ENCODE peak calls at places on chromosomes 11 and 22, in seven cellular contexts. Z is H1, A is Panc1, I is HCT116, M is upper lobe of left lung, J is stomach, X is sigmoid colon. K is an unnamed sample.

GRCh38 chr11:60771146-60771545 is 14.0 kb upstream of the MS4A10 start:
- DNase-seq in A (no peak), I (no peak), Z (no peak), M (no peak), X (peak; percentile 56), J (no peak), K (no peak)

GRCh38 chr11:104015649-104016415 is 20.6 kb upstream of the DDI1 start:
- DNase-seq in I (no peak), J (no peak), X (no peak), Z (no peak), M (no peak), A (no peak), K (no peak)

GRCh38 chr11:68682531-68682931 is 1.8 kb upstream of the GAL start:
- DNase-seq in Z (no peak), X (peak; percentile 52), I (no peak), A (no peak), M (no peak), J (no peak), K (no peak)

GRCh38 chr11:73322111-73322985 is 14.3 kb downstream of the ARHGEF17 start:
- DNase-seq in I (no peak), M (no peak), X (peak; percentile 72), J (no peak), Z (no peak), A (no peak), K (no peak)

GRCh38 chr11:4626207-4627105 is 10.8 kb upstream of the OR51D1 start:
- DNase-seq in J (peak; percentile 64), I (peak; percentile 75), A (peak; percentile 60), M (peak; percentile 44), Z (no peak), X (peak; percentile 74), K (no peak)

GRCh38 chr22:35070451-35071093 is 4.6 kb downstream of the ISX start:
- DNase-seq in A (no peak), M (no peak), J (no peak), I (no peak), Z (no peak), X (no peak), K (no peak)

GRCh38 chr11:96426356-96427103 is 36.7 kb downstream of the JRKL start:
- DNase-seq in J (no peak), Z (no peak), X (no peak), M (no peak), A (peak; percentile 30), I (peak; percentile 19), K (no peak)

GRCh38 chr11:79312591-79313267 is 128.1 kb downstream of the TENM4 start:
- DNase-seq in I (no peak), J (no peak), M (no peak), Z (no peak), A (no peak), X (no peak), K (no peak)

GRCh38 chr11:12765428-12765827 is 91.2 kb downstream of the TEAD1 start:
- DNase-seq in I (no peak), J (no peak), X (no peak), A (no peak), Z (no peak), M (no peak), K (no peak)

GRCh38 chr11:7577226-7577882 is 63.6 kb downstream of the PPFIBP2 start:
- DNase-seq in I (no peak), Z (no peak), A (no peak), J (peak; percentile 39), X (peak; percentile 87), M (peak; percentile 45), K (no peak)

GRCh38 chr11:120384476-120384875 is 48.3 kb downstream of the ARHGEF12 start:
- DNase-seq in I (no peak), Z (no peak), A (no peak), X (no peak), J (no peak), M (no peak), K (no peak)

GRCh38 chr22:30947163-30947820 is 21.3 kb downstream of the MORC2 start:
- DNase-seq in A (no peak), Z (no peak), M (no peak), I (no peak), X (no peak), J (no peak), K (no peak)

GRCh38 chr22:40238425-40239344 is 61.0 kb downstream of the TNRC6B start:
- DNase-seq in I (no peak), J (peak; percentile 33), A (peak; percentile 30), Z (no peak), X (no peak), M (peak; percentile 25), K (no peak)

GRCh38 chr22:38843716-38844660 is at the start of gene NPTXR:
- DNase-seq in X (no peak), M (no peak), A (no peak), I (no peak), J (peak; percentile 62), Z (no peak), K (no peak)

GRCh38 chr11:119852741-119853140 is 123.7 kb upstream of the NECTIN1 start:
- DNase-seq in Z (no peak), M (no peak), A (no peak), J (no peak), I (no peak), X (no peak), K (no peak)

GRCh38 chr11:92854952-92855351 is 114.5 kb upstream of the MTNR1B start:
- DNase-seq in M (no peak), Z (no peak), I (no peak), J (no peak), X (no peak), A (no peak), K (no peak)

GRCh38 chr11:129192150-129192549 is at the start of gene ARHGAP32:
- DNase-seq in M (no peak), A (peak; percentile 61), Z (no peak), X (no peak), I (no peak), J (no peak), K (no peak)

GRCh38 chr11:6523253-6523652 is 26.2 kb downstream of the DNHD1 start:
- DNase-seq in M (no peak), A (peak; percentile 30), J (no peak), Z (no peak), I (peak; percentile 24), X (no peak), K (no peak)

GRCh38 chr11:11895672-11896071 is 53.9 kb downstream of the USP47 start:
- DNase-seq in M (no peak), J (no peak), A (no peak), X (no peak), I (no peak), Z (no peak), K (no peak)

GRCh38 chr11:68212421-68213134 is 518 bp downstream of the KMT5B start:
- DNase-seq in A (no peak), Z (no peak), I (peak; percentile 37), J (peak; percentile 70), X (peak; percentile 91), M (peak; percentile 81), K (no peak)

GRCh38 chr11:2137202-2138071 is 1.8 kb downstream of the IGF2 start:
- DNase-seq in J (peak; percentile 61), M (peak; percentile 41), I (peak; percentile 36), A (peak; percentile 39), X (no peak), Z (no peak), K (no peak)

GRCh38 chr11:115480611-115481010 is 23.6 kb downstream of the CADM1 start:
- DNase-seq in X (no peak), J (no peak), I (no peak), M (no peak), Z (no peak), A (no peak), K (no peak)

GRCh38 chr11:47216141-47216798 is 1.5 kb downstream of the DDB2 start:
- DNase-seq in X (no peak), A (no peak), I (peak; percentile 45), M (peak; percentile 48), J (peak; percentile 69), Z (no peak), K (no peak)
- TF ChIP-seq POLR2AphosphoS5 in X (peak; percentile 36), A (no peak), I (peak; percentile 51), M (peak; percentile 22), J (no peak), Z (no peak), K (peak; percentile 55)

DNA sequence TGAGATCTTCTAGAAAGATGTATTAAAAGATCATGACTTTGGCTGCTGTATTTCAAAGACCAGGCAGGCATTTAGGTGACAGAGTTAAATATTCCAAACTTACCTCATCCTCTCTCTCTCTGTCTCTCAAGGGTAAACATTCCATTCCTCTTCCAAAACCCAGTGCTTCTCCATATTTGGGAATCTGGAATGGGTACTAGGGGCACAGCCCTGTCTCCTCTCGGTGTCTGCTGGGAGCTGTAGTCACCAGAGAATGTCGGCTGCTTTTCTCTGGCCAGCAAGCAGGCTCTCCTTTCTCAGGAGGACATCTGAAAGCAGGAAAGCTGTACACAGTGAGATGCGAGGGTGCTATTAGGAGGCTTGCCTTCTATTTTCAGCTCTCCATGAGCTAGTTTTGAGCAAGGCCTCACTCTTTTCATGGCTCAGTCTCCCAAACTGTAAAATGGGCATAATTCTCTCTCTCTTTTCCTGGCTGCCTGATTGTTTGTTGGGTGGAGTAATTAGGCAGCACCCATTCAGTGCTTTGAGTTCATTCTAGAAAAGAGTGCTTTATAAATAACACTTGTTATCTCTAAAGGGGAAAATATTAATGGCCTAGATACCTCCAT is 9.3 kb upstream of the PEX26 start:
- DNase-seq in A (no peak), J (no peak), X (no peak), Z (no peak), I (no peak), M (no peak), K (no peak)
- H3K27ac ChIP-seq in A (no peak overlapping the region), J (peak overlapping the region; percentile 87), X (peak overlapping the region; percentile 88), Z (no peak overlapping the region), I (no peak overlapping the region), M (no peak overlapping the region), K (peak overlapping the region; percentile 78)

GRCh38 chr11:608751-609354 is 6.9 kb downstream of the IRF7 start:
- DNase-seq in X (no peak), A (no peak), J (no peak), I (no peak), Z (no peak), M (no peak), K (no peak)

GRCh38 chr11:607971-608659 is 7.6 kb downstream of the IRF7 start:
- DNase-seq in X (no peak), I (no peak), M (no peak), A (no peak), J (no peak), Z (no peak), K (no peak)

GRCh38 chr11:605286-606129 is 10.2 kb downstream of the IRF7 start:
- DNase-seq in I (no peak), Z (no peak), A (no peak), M (no peak), J (no peak), X (no peak), K (no peak)

GRCh38 chr11:606245-606644 is 9.5 kb downstream of the IRF7 start:
- DNase-seq in A (no peak), M (peak; percentile 79), X (peak; percentile 86), J (peak; percentile 80), Z (no peak), I (no peak), K (no peak)

GRCh38 chr11:607020-607780 is 8.6 kb downstream of the IRF7 start:
- DNase-seq in X (no peak), J (no peak), I (no peak), A (no peak), Z (no peak), M (no peak), K (no peak)
- TF ChIP-seq POLR2AphosphoS5 in X (no peak), J (no peak), I (no peak), A (no peak), Z (no peak), M (no peak), K (no peak)

DNA sequence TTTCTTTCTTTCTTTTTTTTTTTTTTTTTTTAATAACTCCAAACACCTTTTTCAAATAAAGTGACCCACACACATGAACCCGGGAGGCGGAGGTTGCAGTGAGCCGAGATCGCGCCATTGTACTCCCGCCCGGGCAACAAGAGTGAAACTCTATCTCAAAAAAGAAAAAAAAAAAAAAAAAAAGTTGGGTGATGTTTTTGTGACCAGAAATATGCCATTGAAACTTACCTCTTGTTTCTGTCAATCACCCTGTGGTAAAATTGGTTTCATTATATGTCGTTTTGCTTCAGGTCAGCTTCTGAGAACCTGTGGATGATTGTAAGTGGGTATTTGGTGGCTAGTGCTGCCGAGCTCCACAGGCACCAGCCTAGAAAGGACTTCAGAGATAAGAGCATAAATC is 238.8 kb downstream of the TBC1D22A start:
- DNase-seq in J (no peak), I (no peak), M (no peak), Z (no peak), X (no peak), A (no peak), K (no peak)
- H3K27ac ChIP-seq in J (no peak overlapping the region), I (no peak overlapping the region), M (no peak overlapping the region), Z (no peak overlapping the region), X (no peak overlapping the region), A (no peak overlapping the region), K (no peak overlapping the region)